ENCODE peak calls at places on chromosomes 3 and 15, in seven cellular contexts. Z is AG08396; K is frontal cortex; N is effector memory CD4-positive, alpha-beta T cell; H is ELR; E is EH; B is MCF 10A. Y is an unnamed sample.

GRCh38 chr3:74692-75243 is 121.8 kb upstream of the CHL1 start:
- DNase-seq in E (no peak), B (no peak), K (no peak), Z (no peak), H (no peak), N (no peak), Y (no peak)

GRCh38 chr3:143652118-143652517 is 196.2 kb downstream of the SLC9A9 start:
- DNase-seq in E (no peak), K (no peak), H (no peak), N (no peak), B (no peak), Z (no peak), Y (no peak)

GRCh38 chr15:48178612-48178931 is 477 bp upstream of the MYEF2 start:
- DNase-seq in K (no peak), N (no peak), B (no peak), Z (no peak), H (peak), E (no peak), Y (no peak)

GRCh38 chr3:133940536-133940935 is 44.9 kb upstream of the RAB6B start:
- DNase-seq in K (no peak), H (no peak), Z (no peak), N (no peak), B (no peak), E (no peak), Y (no peak)

GRCh38 chr3:121883507-121883906 is 10.7 kb upstream of the SLC15A2 start:
- DNase-seq in Z (peak), N (no peak), B (peak), E (peak), H (peak), K (no peak), Y (no peak)

GRCh38 chr15:41892621-41893421 is 1.0 kb downstream of the SPTBN5 start:
- DNase-seq in H (no peak), K (no peak), B (no peak), N (peak), Z (no peak), E (no peak), Y (no peak)

GRCh38 chr3:15974647-15975046 is 176.9 kb upstream of the ANKRD28 start:
- DNase-seq in N (no peak), Z (no peak), K (no peak), H (no peak), E (no peak), B (no peak), Y (no peak)

GRCh38 chr3:14335774-14336413 is 66.5 kb upstream of the SLC6A6 start:
- DNase-seq in N (no peak), Z (no peak), E (no peak), B (no peak), H (no peak), K (no peak), Y (no peak)

GRCh38 chr15:22927761-22928160 is 52.4 kb downstream of the CYFIP1 start:
- DNase-seq in Z (no peak), H (no peak), K (no peak), B (no peak), E (no peak), N (no peak), Y (no peak)

GRCh38 chr3:186569779-186570095 is 783 bp upstream of the DNAJB11 start:
- DNase-seq in N (no peak), E (no peak), H (no peak), Z (no peak), K (no peak), B (no peak), Y (no peak)